ENCODE peak calls at places on chromosomes 7 and 10, in eight cellular contexts. O is sigmoid colon, E is tibial nerve, A is ovary, T is GM12878, M is A549, W is H1, S is stomach. H is an unnamed sample.

GRCh38 chr7:101631224-101631714 is 2.2 kb upstream of the MYL10 start:
- DNase-seq in O (no peak), E (no peak), A (no peak), T (no peak), M (no peak), W (no peak), S (no peak), H (no peak)

GRCh38 chr10:44206127-44206818 is 178.6 kb downstream of the CXCL12 start:
- DNase-seq in O (peak; percentile 55), E (no peak), A (no peak), T (no peak), M (no peak), W (no peak), S (no peak), H (no peak)

GRCh38 chr10:89207801-89208551 is 859 bp upstream of the CH25H start:
- DNase-seq in O (peak; percentile 78), E (no peak), A (peak; percentile 62), T (no peak), M (peak; percentile 19), W (no peak), S (no peak), H (peak; percentile 69)

GRCh38 chr7:13792208-13792607 is 197.3 kb downstream of the ETV1 start:
- DNase-seq in O (no peak), E (no peak), A (no peak), T (no peak), M (no peak), W (no peak), S (no peak), H (no peak)

GRCh38 chr10:86613905-86614304 is 40.4 kb upstream of the OPN4 start:
- DNase-seq in O (no peak), E (no peak), A (no peak), T (no peak), M (no peak), W (no peak), S (no peak), H (no peak)

GRCh38 chr10:3852147-3852904 is 67.3 kb upstream of the KLF6 start:
- DNase-seq in O (peak; percentile 93), E (peak; percentile 63), A (peak; percentile 47), T (peak; percentile 88), M (peak; percentile 94), W (peak; percentile 17), S (peak; percentile 93), H (peak; percentile 86)

GRCh38 chr10:125850766-125851731 is 27.7 kb downstream of the BCCIP start:
- DNase-seq in O (no peak), E (no peak), A (no peak), T (no peak), M (no peak), W (no peak), S (no peak), H (no peak)

GRCh38 chr10:60799971-60800370 is 21.7 kb downstream of the CDK1 start:
- DNase-seq in O (no peak), E (no peak), A (no peak), T (no peak), M (no peak), W (no peak), S (no peak), H (no peak)

GRCh38 chr10:111319866-111320265 is 243.0 kb downstream of the ADRA2A start:
- DNase-seq in O (no peak), E (no peak), A (no peak), T (no peak), M (no peak), W (no peak), S (no peak), H (no peak)

GRCh38 chr10:119658274-119658673 is 7.1 kb downstream of the BAG3 start:
- DNase-seq in O (peak; percentile 97), E (peak; percentile 67), A (peak; percentile 80), T (no peak), M (peak; percentile 92), W (peak; percentile 17), S (peak; percentile 85), H (peak; percentile 87)

GRCh38 chr7:108684629-108685028 is 115.0 kb downstream of the DNAJB9 start:
- DNase-seq in O (no peak), E (no peak), A (no peak), T (no peak), M (no peak), W (no peak), S (no peak), H (no peak)

GRCh38 chr7:29488977-29489376 is 74.7 kb upstream of the PRR15 start:
- DNase-seq in O (no peak), E (no peak), A (no peak), T (no peak), M (no peak), W (no peak), S (no peak), H (no peak)

GRCh38 chr7:8260871-8261707 is 878 bp downstream of the ICA1 start:
- DNase-seq in O (peak; percentile 66), E (no peak), A (peak; percentile 16), T (no peak), M (peak; percentile 27), W (no peak), S (peak; percentile 67), H (peak; percentile 70)

GRCh38 chr7:70834424-70834823 is 297.5 kb upstream of the GALNT17 start:
- DNase-seq in O (no peak), E (no peak), A (no peak), T (no peak), M (no peak), W (no peak), S (no peak), H (no peak)

GRCh38 chr7:80243425-80243824 is 108.8 kb downstream of the GNAI1 start:
- DNase-seq in O (no peak), E (no peak), A (no peak), T (no peak), M (no peak), W (no peak), S (no peak), H (no peak)

GRCh38 chr10:64365663-64366062 is 844.5 kb downstream of the REEP3 start:
- DNase-seq in O (no peak), E (no peak), A (no peak), T (no peak), M (no peak), W (no peak), S (no peak), H (no peak)

GRCh38 chr7:51786284-51786683 is 469.7 kb upstream of the COBL start:
- DNase-seq in O (no peak), E (no peak), A (no peak), T (no peak), M (no peak), W (no peak), S (no peak), H (no peak)

GRCh38 chr7:51785806-51786205 is 469.2 kb upstream of the COBL start:
- DNase-seq in O (no peak), E (no peak), A (no peak), T (no peak), M (no peak), W (no peak), S (no peak), H (no peak)

GRCh38 chr7:51785171-51785570 is 468.6 kb upstream of the COBL start:
- DNase-seq in O (no peak), E (no peak), A (no peak), T (no peak), M (no peak), W (no peak), S (no peak), H (no peak)

GRCh38 chr7:51789494-51789893 is 472.9 kb upstream of the COBL start:
- DNase-seq in O (no peak), E (no peak), A (no peak), T (no peak), M (no peak), W (no peak), S (no peak), H (no peak)
- TF ChIP-seq EP300 in O (no peak), E (no peak), A (no peak), T (no peak), M (no peak), W (no peak), S (no peak), H (no peak)

GRCh38 chr10:25758041-25758457 is 176.0 kb upstream of the MYO3A start:
- DNase-seq in O (no peak), E (no peak), A (no peak), T (no peak), M (peak; percentile 10), W (no peak), S (no peak), H (no peak)
- TF ChIP-seq EP300 in O (no peak), E (no peak), A (no peak), T (no peak), M (no peak), W (no peak), S (no peak), H (no peak)

GRCh38 chr10:24483701-24484100 is 240.0 kb downstream of the ARHGAP21 start:
- DNase-seq in O (no peak), E (no peak), A (no peak), T (no peak), M (peak; percentile 91), W (peak; percentile 54), S (peak; percentile 81), H (peak; percentile 73)
- TF ChIP-seq EP300 in O (no peak), E (no peak), A (no peak), T (no peak), M (no peak), W (no peak), S (no peak), H (no peak)

GRCh38 chr7:73512018-73512780 is 9.9 kb downstream of the BAZ1B start:
- DNase-seq in O (no peak), E (no peak), A (no peak), T (no peak), M (no peak), W (no peak), S (no peak), H (peak; percentile 57)
- TF ChIP-seq EP300 in O (no peak), E (no peak), A (no peak), T (no peak), M (no peak), W (no peak), S (no peak), H (no peak)

GRCh38 chr10:132359305-132360040 is 27.5 kb downstream of the LRRC27 start:
- DNase-seq in O (peak; percentile 53), E (no peak), A (no peak), T (no peak), M (no peak), W (no peak), S (no peak), H (peak; percentile 63)
- TF ChIP-seq EP300 in O (no peak), E (no peak), A (no peak), T (no peak), M (no peak), W (no peak), S (no peak), H (no peak)

GRCh38 chr7:10677668-10678232 is 295.9 kb upstream of the PHF14 start:
- DNase-seq in O (no peak), E (no peak), A (no peak), T (no peak), M (no peak), W (no peak), S (no peak), H (no peak)
- TF ChIP-seq EP300 in O (no peak), E (no peak), A (no peak), T (no peak), M (no peak), W (no peak), S (no peak), H (no peak)

H was measured in suprapubic skin.